ENCODE peak calls at places on chromosomes 4 and X, in nine cellular contexts. E is Calu3; B is Ammon's horn; G is H54; Z is LoVo; U is left cardiac atrium; K is D341Med; M is naive thymus-derived CD8-positive, alpha-beta T cell; R is natural killer cell treated with Interleukin-12 subunit alpha and Interleukin-12 subunit beta and Interleukin-15 and Interleukin-18, amount 100 ng/mL, for 72 hours. S is an unnamed sample.

GRCh38 chr4:85127653-85128052 is 161.2 kb upstream of the WDFY3 start:
- DNase-seq in E (peak), B (peak), G (peak), Z (peak), U (peak), K (peak), M (no peak), R (no peak), S (peak)

GRCh38 chr4:119526786-119527550 is 101.6 kb downstream of the PDE5A start:
- DNase-seq in E (no peak), B (no peak), G (no peak), Z (no peak), U (no peak), K (no peak), M (no peak), R (no peak), S (peak)

GRCh38 chr4:183905081-183905592 is at the start of gene STOX2:
- DNase-seq in E (peak), B (peak), G (no peak), Z (no peak), U (peak), K (peak), M (no peak), R (no peak), S (peak)

GRCh38 chr4:52038109-52038912 is at the start of gene SGCB:
- DNase-seq in E (peak), B (peak), G (peak), Z (peak), U (peak), K (peak), M (peak), R (peak), S (no peak)

GRCh38 chr4:101944649-101945048 is 154.1 kb downstream of the BANK1 start:
- DNase-seq in E (no peak), B (no peak), G (no peak), Z (no peak), U (no peak), K (no peak), M (no peak), R (no peak), S (no peak)

GRCh38 chrX:136112286-136112685 is 35.0 kb upstream of the FHL1 start:
- DNase-seq in E (no peak), B (no peak), G (no peak), Z (no peak), U (no peak), K (no peak), M (no peak), R (no peak), S (no peak)

GRCh38 chr4:16759781-16760459 is 138.5 kb downstream of the LDB2 start:
- DNase-seq in E (no peak), B (no peak), G (no peak), Z (no peak), U (no peak), K (no peak), M (no peak), R (no peak), S (no peak)

GRCh38 chr4:139266583-139267257 is 13.3 kb downstream of the MGARP start:
- DNase-seq in E (peak), B (peak), G (peak), Z (peak), U (peak), K (no peak), M (peak), R (peak), S (peak)

GRCh38 chrX:39850630-39851152 is 247.1 kb downstream of the BCOR start:
- DNase-seq in E (no peak), B (no peak), G (no peak), Z (no peak), U (no peak), K (no peak), M (no peak), R (no peak), S (no peak)

GRCh38 chr4:152660526-152660925 is 19.3 kb downstream of the TMEM154 start:
- DNase-seq in E (no peak), B (no peak), G (no peak), Z (no peak), U (no peak), K (no peak), M (no peak), R (no peak), S (no peak)

GRCh38 chrX:136767104-136767941 is 13.4 kb downstream of the ARHGEF6 start:
- DNase-seq in E (peak), B (peak), G (peak), Z (no peak), U (peak), K (peak), M (peak), R (no peak), S (peak)

GRCh38 chr4:126051709-126052424 is 737.1 kb downstream of the FAT4 start:
- DNase-seq in E (no peak), B (peak), G (no peak), Z (no peak), U (no peak), K (no peak), M (no peak), R (no peak), S (no peak)

GRCh38 chr4:161841759-161842158 is 322.0 kb downstream of the FSTL5 start:
- DNase-seq in E (no peak), B (no peak), G (no peak), Z (no peak), U (no peak), K (peak), M (no peak), R (no peak), S (no peak)

GRCh38 chr4:8260656-8261111 is 8.9 kb upstream of the HTRA3 start:
- DNase-seq in E (no peak), B (peak), G (no peak), Z (no peak), U (no peak), K (no peak), M (no peak), R (no peak), S (no peak)

GRCh38 chrX:13495232-13495631 is 74.2 kb upstream of the EGFL6 start:
- DNase-seq in E (peak), B (no peak), G (no peak), Z (no peak), U (no peak), K (no peak), M (no peak), R (no peak), S (no peak)

GRCh38 chrX:25523574-25523973 is 507.8 kb upstream of the ARX start:
- DNase-seq in E (peak), B (peak), G (no peak), Z (peak), U (no peak), K (peak), M (no peak), R (no peak), S (peak)

GRCh38 chr4:10160280-10160856 is 43.8 kb upstream of the WDR1 start:
- DNase-seq in E (no peak), B (peak), G (no peak), Z (no peak), U (no peak), K (no peak), M (no peak), R (no peak), S (peak)

GRCh38 chr4:14384824-14385223 is 617.5 kb upstream of the CPEB2 start:
- DNase-seq in E (no peak), B (no peak), G (no peak), Z (no peak), U (no peak), K (no peak), M (no peak), R (no peak), S (no peak)

GRCh38 chr4:109703664-109704351 is 563 bp upstream of the CASP6 start:
- DNase-seq in E (no peak), B (no peak), G (no peak), Z (no peak), U (no peak), K (no peak), M (no peak), R (no peak), S (no peak)

GRCh38 chr4:22356996-22357596 is 158.8 kb downstream of the ADGRA3 start:
- DNase-seq in E (no peak), B (peak), G (no peak), Z (no peak), U (no peak), K (peak), M (no peak), R (no peak), S (no peak)

GRCh38 chr4:169634975-169635374 is 14.6 kb downstream of the CLCN3 start:
- DNase-seq in E (no peak), B (no peak), G (no peak), Z (peak), U (no peak), K (no peak), M (no peak), R (no peak), S (no peak)

GRCh38 chrX:2417205-2417604 is 83.6 kb downstream of the DHRSX start:
- DNase-seq in E (no peak), B (no peak), G (no peak), Z (no peak), U (no peak), K (no peak), M (no peak), R (no peak), S (no peak)

GRCh38 chrX:29813174-29813573 is 402.2 kb upstream of the MAGEB2 start:
- DNase-seq in E (no peak), B (no peak), G (no peak), Z (no peak), U (no peak), K (no peak), M (no peak), R (no peak), S (no peak)

GRCh38 chr4:173883821-173884220 is 353.8 kb upstream of the HAND2 start:
- DNase-seq in E (no peak), B (no peak), G (no peak), Z (no peak), U (no peak), K (no peak), M (no peak), R (no peak), S (no peak)

GRCh38 chr4:168633474-168633873 is 136.6 kb downstream of the PALLD start:
- DNase-seq in E (no peak), B (no peak), G (no peak), Z (no peak), U (no peak), K (no peak), M (no peak), R (no peak), S (no peak)

GRCh38 chr4:6198768-6199343 is 1.5 kb downstream of the JAKMIP1 start:
- DNase-seq in E (no peak), B (no peak), G (no peak), Z (no peak), U (no peak), K (peak), M (no peak), R (peak), S (no peak)

GRCh38 chrX:11474021-11474420 is 180.8 kb downstream of the AMELX start:
- DNase-seq in E (no peak), B (no peak), G (no peak), Z (no peak), U (no peak), K (no peak), M (no peak), R (no peak), S (no peak)

GRCh38 chr4:119286377-119287002 is 35.4 kb downstream of the FABP2 start:
- DNase-seq in E (peak), B (peak), G (no peak), Z (peak), U (no peak), K (peak), M (no peak), R (no peak), S (peak)

GRCh38 chrX:85114171-85114570 is 110.5 kb downstream of the APOOL start:
- DNase-seq in E (no peak), B (no peak), G (no peak), Z (no peak), U (no peak), K (no peak), M (no peak), R (no peak), S (no peak)